ENCODE peak calls at places on chromosome 20, in eight cellular contexts. Y is heart right ventricle; E is SK-N-SH; P is A549; U is transverse colon; H is left lung; W is CD8-positive, alpha-beta memory T cell; F is heart left ventricle. D is an unnamed sample.

GRCh38 chr20:32062776-32063170 is 10.7 kb downstream of the HCK start:
- DNase-seq in Y (peak), E (no peak), P (no peak), U (peak), H (peak), W (no peak), F (peak), D (peak)

GRCh38 chr20:61253640-61254511 is 1.8 kb downstream of the CDH4 start:
- DNase-seq in Y (no peak), E (peak), P (peak), U (no peak), H (no peak), W (no peak), F (no peak), D (no peak)

GRCh38 chr20:1935696-1936366 is 40.6 kb downstream of the SIRPA start:
- DNase-seq in Y (peak), E (peak), P (no peak), U (peak), H (no peak), W (no peak), F (peak), D (no peak)

GRCh38 chr20:63745424-63745805 is 5.8 kb downstream of the SLC2A4RG start:
- DNase-seq in Y (no peak), E (peak), P (no peak), U (no peak), H (peak), W (no peak), F (no peak), D (no peak)

GRCh38 chr20:47501117-47501482 is 587 bp upstream of the NCOA3 start:
- DNase-seq in Y (no peak), E (no peak), P (peak), U (no peak), H (no peak), W (peak), F (no peak), D (no peak)

GRCh38 chr20:52483382-52483781 is 291.8 kb upstream of the ZFP64 start:
- DNase-seq in Y (no peak), E (no peak), P (no peak), U (no peak), H (no peak), W (no peak), F (no peak), D (no peak)

GRCh38 chr20:60071965-60072364 is 113.7 kb downstream of the CDH26 start:
- DNase-seq in Y (no peak), E (no peak), P (no peak), U (no peak), H (no peak), W (no peak), F (no peak), D (no peak)

GRCh38 chr20:53002786-53003185 is 30.6 kb downstream of the TSHZ2 start:
- DNase-seq in Y (no peak), E (no peak), P (no peak), U (no peak), H (no peak), W (no peak), F (no peak), D (no peak)

GRCh38 chr20:43537921-43538854 is 20.6 kb upstream of the SGK2 start:
- DNase-seq in Y (peak), E (peak), P (peak), U (peak), H (no peak), W (no peak), F (no peak), D (peak)

GRCh38 chr20:37907330-37907676 is 4.4 kb downstream of the VSTM2L start:
- DNase-seq in Y (no peak), E (no peak), P (no peak), U (no peak), H (no peak), W (no peak), F (no peak), D (no peak)

GRCh38 chr20:33689973-33690372 is 3.8 kb upstream of the E2F1 start:
- DNase-seq in Y (no peak), E (no peak), P (no peak), U (no peak), H (no peak), W (peak), F (no peak), D (no peak)

GRCh38 chr20:37501940-37502339 is 19.1 kb upstream of the NNAT start:
- DNase-seq in Y (no peak), E (no peak), P (peak), U (no peak), H (no peak), W (no peak), F (no peak), D (no peak)

GRCh38 chr20:8720089-8720488 is 348.8 kb upstream of the PLCB4 start:
- DNase-seq in Y (no peak), E (no peak), P (no peak), U (no peak), H (no peak), W (no peak), F (no peak), D (no peak)

GRCh38 chr20:4082406-4083102 is 67.2 kb upstream of the RNF24 start:
- DNase-seq in Y (peak), E (peak), P (no peak), U (peak), H (peak), W (no peak), F (no peak), D (peak)
- H3K4me3 ChIP-seq in Y (no peak), E (no peak), P (no peak), U (no peak), H (no peak), W (peak), F (no peak), D (no peak)

GRCh38 chr20:15395457-15395856 is 1058.0 kb upstream of the FLRT3 start:
- DNase-seq in Y (no peak), E (no peak), P (no peak), U (no peak), H (no peak), W (no peak), F (no peak), D (no peak)

GRCh38 chr20:15399781-15400180 is 1062.4 kb upstream of the FLRT3 start:
- DNase-seq in Y (no peak), E (no peak), P (no peak), U (no peak), H (no peak), W (no peak), F (no peak), D (no peak)

GRCh38 chr20:15396900-15397299 is 1059.5 kb upstream of the FLRT3 start:
- DNase-seq in Y (no peak), E (no peak), P (no peak), U (no peak), H (no peak), W (no peak), F (no peak), D (no peak)

DNA sequence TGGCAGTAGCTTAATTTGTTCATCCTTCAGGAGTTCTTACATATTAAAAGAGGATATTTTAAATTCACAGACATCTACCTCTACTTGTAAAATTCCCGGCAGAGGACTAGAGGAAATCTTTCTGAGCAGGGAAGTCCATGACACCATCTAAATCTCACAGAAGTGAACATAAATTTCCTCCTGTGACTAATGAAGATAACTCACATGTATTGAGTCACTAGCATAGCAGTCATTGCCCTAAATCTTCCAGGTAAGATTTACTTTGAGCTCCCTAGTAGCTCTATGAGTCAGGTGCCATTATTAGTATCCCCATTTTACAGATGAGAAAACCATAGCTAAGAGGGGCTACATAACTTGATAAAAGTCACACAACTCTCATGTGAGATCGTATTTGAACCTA is 1058.6 kb upstream of the FLRT3 start:
- DNase-seq in Y (no peak), E (no peak), P (no peak), U (no peak), H (no peak), W (no peak), F (no peak), D (no peak)
- H3K4me3 ChIP-seq in Y (no peak), E (no peak), P (no peak), U (no peak), H (no peak), W (no peak), F (no peak), D (no peak)

GRCh38 chr20:46012926-46013825 is 4.5 kb downstream of the MMP9 start:
- DNase-seq in Y (no peak), E (peak), P (no peak), U (no peak), H (peak), W (no peak), F (no peak), D (no peak)
- H3K4me3 ChIP-seq in Y (no peak), E (no peak), P (peak), U (peak), H (no peak), W (peak), F (no peak), D (no peak)

GRCh38 chr20:35934050-35934449 is 20.3 kb downstream of the SCAND1 start:
- DNase-seq in Y (no peak), E (no peak), P (no peak), U (no peak), H (no peak), W (no peak), F (no peak), D (no peak)

GRCh38 chr20:35929301-35929700 is 25.0 kb downstream of the SCAND1 start:
- DNase-seq in Y (no peak), E (no peak), P (no peak), U (no peak), H (no peak), W (no peak), F (no peak), D (no peak)
- H3K4me3 ChIP-seq in Y (no peak), E (no peak), P (no peak), U (no peak), H (no peak), W (no peak), F (no peak), D (no peak)

DNA sequence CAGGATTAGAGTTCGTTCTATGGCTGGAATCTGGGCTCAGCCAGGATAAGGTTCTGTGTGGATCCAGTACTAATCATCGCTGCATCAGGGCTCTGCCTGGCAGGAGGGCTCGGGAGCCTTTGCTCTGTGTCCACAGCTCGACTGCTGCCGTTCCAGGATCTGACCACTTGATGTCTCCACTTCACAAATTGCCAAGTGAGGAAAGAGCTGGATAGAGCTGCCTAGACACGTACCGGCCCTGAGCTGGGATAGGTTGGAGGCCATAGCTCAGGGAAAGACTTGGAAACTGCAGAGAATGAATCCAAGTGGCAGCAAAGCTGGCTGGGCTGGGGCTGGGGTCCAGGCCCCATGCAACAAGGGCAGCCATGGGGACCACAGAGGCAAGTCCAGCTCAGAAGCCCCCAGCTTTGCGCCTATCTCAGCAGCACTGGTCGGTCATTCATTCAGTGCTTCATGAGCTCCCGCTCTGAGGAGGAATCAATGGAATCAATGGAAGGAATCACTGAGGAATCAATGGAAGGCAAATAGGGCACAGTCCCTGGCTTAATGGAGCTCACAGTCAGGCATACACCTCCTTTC is 38.0 kb upstream of the TOP1 start:
- DNase-seq in Y (peak), E (peak), P (peak), U (peak), H (peak), W (peak), F (peak), D (peak)
- H3K4me3 ChIP-seq in Y (no peak), E (no peak), P (no peak), U (no peak), H (no peak), W (no peak), F (no peak), D (no peak)

GRCh38 chr20:21511485-21511849 is 2.4 kb downstream of the NKX2-2 start:
- DNase-seq in Y (no peak), E (peak), P (no peak), U (no peak), H (no peak), W (no peak), F (no peak), D (no peak)
- H3K4me3 ChIP-seq in Y (no peak), E (no peak), P (no peak), U (no peak), H (no peak), W (no peak), F (no peak), D (no peak)

GRCh38 chr20:45341579-45341938 is 6.7 kb downstream of the SDC4 start:
- DNase-seq in Y (no peak), E (no peak), P (no peak), U (no peak), H (no peak), W (no peak), F (no peak), D (peak)
- H3K4me3 ChIP-seq in Y (peak), E (peak), P (peak), U (peak), H (no peak), W (no peak), F (no peak), D (peak)

DNA sequence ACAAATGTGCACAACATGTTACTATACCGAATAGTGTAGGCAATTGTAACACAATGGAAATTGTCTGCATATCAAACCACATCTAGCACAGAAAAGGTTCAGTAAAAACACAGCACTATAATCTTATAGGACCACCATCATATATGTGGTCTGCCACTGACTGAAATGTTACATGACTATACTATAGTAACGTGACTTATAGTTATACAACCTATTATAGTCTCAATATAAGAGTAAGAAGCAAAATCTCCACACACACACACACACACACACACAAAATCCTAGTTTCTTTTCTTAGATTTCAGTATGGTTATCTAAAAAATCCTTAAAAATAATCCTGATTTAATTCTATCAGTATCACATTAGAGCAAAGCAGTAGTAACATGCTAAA is 164.6 kb downstream of the RALGAPA2 start:
- DNase-seq in Y (no peak), E (no peak), P (no peak), U (no peak), H (no peak), W (no peak), F (no peak), D (no peak)
- H3K4me3 ChIP-seq in Y (no peak), E (no peak), P (no peak), U (no peak), H (no peak), W (no peak), F (no peak), D (no peak)

GRCh38 chr20:58959652-58960051 is 21.4 kb upstream of the NELFCD start:
- DNase-seq in Y (no peak), E (no peak), P (no peak), U (no peak), H (no peak), W (no peak), F (no peak), D (no peak)

GRCh38 chr20:58953050-58953449 is 28.0 kb upstream of the NELFCD start:
- DNase-seq in Y (no peak), E (no peak), P (no peak), U (no peak), H (no peak), W (no peak), F (no peak), D (no peak)

GRCh38 chr20:58950603-58951002 is 30.5 kb upstream of the NELFCD start:
- DNase-seq in Y (no peak), E (no peak), P (no peak), U (no peak), H (no peak), W (no peak), F (no peak), D (no peak)

GRCh38 chr20:58956078-58956477 is 25.0 kb upstream of the NELFCD start:
- DNase-seq in Y (no peak), E (no peak), P (no peak), U (no peak), H (no peak), W (no peak), F (no peak), D (no peak)
- H3K4me3 ChIP-seq in Y (no peak), E (no peak), P (no peak), U (no peak), H (no peak), W (no peak), F (no peak), D (no peak)

D was measured in tibial artery.